ENCODE peak calls at places on chromosomes 11 and 22, in six cellular contexts. M is hypothalamus; C is kidney tubule cell; V is skeletal muscle cell; R is naive thymus-derived CD8-positive, alpha-beta T cell; B is left ventricle myocardium superior. K is an unnamed sample.

GRCh38 chr11:112016765-112017356 is 8.3 kb upstream of the DLAT start:
- DNase-seq in M (no peak), C (peak; percentile 21), V (peak; percentile 72), R (no peak), B (no peak), K (no peak)

GRCh38 chr11:100004541-100004940 is 682.5 kb upstream of the ARHGAP42 start:
- DNase-seq in M (no peak), C (peak; percentile 42), V (no peak), R (no peak), B (no peak), K (no peak)

GRCh38 chr11:62554377-62554776 is 7.8 kb upstream of the AHNAK start:
- DNase-seq in M (no peak), C (no peak), V (no peak), R (no peak), B (no peak), K (no peak)

GRCh38 chr11:118744001-118744400 is 47.0 kb downstream of the DDX6 start:
- DNase-seq in M (no peak), C (no peak), V (no peak), R (no peak), B (no peak), K (no peak)

GRCh38 chr11:93842461-93842860 is 8.0 kb downstream of the VSTM5 start:
- DNase-seq in M (no peak), C (peak; percentile 75), V (no peak), R (no peak), B (no peak), K (no peak)

GRCh38 chr11:124662111-124662510 is 11.4 kb downstream of the SIAE start:
- DNase-seq in M (no peak), C (no peak), V (no peak), R (no peak), B (no peak), K (no peak)

GRCh38 chr11:58905716-58906547 is 33.4 kb upstream of the GLYATL1 start:
- DNase-seq in M (peak; percentile 66), C (peak; percentile 92), V (peak; percentile 80), R (no peak), B (peak; percentile 66), K (peak; percentile 34)

GRCh38 chr22:29951675-29952413 is 68.9 kb downstream of the MTMR3 start:
- DNase-seq in M (no peak), C (no peak), V (no peak), R (no peak), B (no peak), K (no peak)

GRCh38 chr22:38700271-38700788 is 413 bp downstream of the JOSD1 start:
- DNase-seq in M (no peak), C (no peak), V (no peak), R (no peak), B (peak; percentile 87), K (no peak)

GRCh38 chr11:20131744-20132666 is 28.3 kb downstream of the DBX1 start:
- DNase-seq in M (peak; percentile 28), C (peak; percentile 78), V (no peak), R (peak; percentile 32), B (peak; percentile 67), K (peak; percentile 66)

GRCh38 chr11:71135112-71135511 is 117.3 kb downstream of the SHANK2 start:
- DNase-seq in M (no peak), C (no peak), V (no peak), R (no peak), B (no peak), K (no peak)

GRCh38 chr11:43523632-43524031 is 156.9 kb upstream of the HSD17B12 start:
- DNase-seq in M (no peak), C (no peak), V (no peak), R (no peak), B (no peak), K (no peak)

GRCh38 chr22:41682033-41682807 is 6.4 kb downstream of the SNU13 start:
- DNase-seq in M (peak; percentile 82), C (peak; percentile 86), V (peak; percentile 47), R (peak; percentile 85), B (peak; percentile 91), K (peak; percentile 82)

GRCh38 chr11:12206529-12206928 is 96.1 kb downstream of the MICAL2 start:
- DNase-seq in M (no peak), C (peak; percentile 70), V (no peak), R (no peak), B (no peak), K (no peak)